ENCODE peak calls at places on chromosomes 5 and 9, in ten cellular contexts. Y is cardiac muscle cell; J is OCI-LY7; O is CD8-positive, alpha-beta T cell; A is tibial nerve; M is psoas muscle; P is A549; L is tibial artery; K is lung; S is aorta. Z is an unnamed sample.

GRCh38 chr5:107208867-107209266 is 461.9 kb downstream of the EFNA5 start:
- DNase-seq in Y (no peak), J (no peak), O (no peak), A (no peak), M (no peak), P (no peak), L (no peak), K (no peak), S (no peak), Z (no peak)

GRCh38 chr5:135423158-135423925 is 23.8 kb downstream of the DCANP1 start:
- DNase-seq in Y (peak; percentile 30), J (no peak), O (no peak), A (no peak), M (no peak), P (no peak), L (no peak), K (no peak), S (no peak), Z (no peak)

GRCh38 chr9:109286571-109286977 is 34.3 kb downstream of the EPB41L4B start:
- DNase-seq in Y (peak; percentile 57), J (no peak), O (no peak), A (no peak), M (no peak), P (peak; percentile 23), L (no peak), K (peak; percentile 50), S (no peak), Z (no peak)

GRCh38 chr5:39427225-39427624 is 2.4 kb upstream of the DAB2 start:
- DNase-seq in Y (peak; percentile 55), J (no peak), O (no peak), A (no peak), M (no peak), P (no peak), L (no peak), K (no peak), S (no peak), Z (no peak)

GRCh38 chr5:154474267-154474956 is 3.6 kb downstream of the HAND1 start:
- DNase-seq in Y (no peak), J (no peak), O (no peak), A (no peak), M (no peak), P (no peak), L (no peak), K (no peak), S (no peak), Z (no peak)

GRCh38 chr5:65043843-65044359 is 275.2 kb downstream of the CWC27 start:
- DNase-seq in Y (no peak), J (peak; percentile 31), O (no peak), A (no peak), M (no peak), P (no peak), L (no peak), K (no peak), S (no peak), Z (no peak)

GRCh38 chr5:40033411-40033810 is 608.6 kb upstream of the DAB2 start:
- DNase-seq in Y (no peak), J (peak; percentile 96), O (peak; percentile 3), A (no peak), M (no peak), P (no peak), L (no peak), K (no peak), S (no peak), Z (no peak)

GRCh38 chr5:154677921-154678320 is 77.3 kb upstream of the LARP1 start:
- DNase-seq in Y (peak; percentile 48), J (no peak), O (no peak), A (no peak), M (no peak), P (no peak), L (no peak), K (no peak), S (no peak), Z (no peak)

GRCh38 chr5:125209650-125210049 is 463.2 kb upstream of the ZNF608 start:
- DNase-seq in Y (no peak), J (no peak), O (no peak), A (no peak), M (peak; percentile 18), P (no peak), L (no peak), K (no peak), S (no peak), Z (no peak)

GRCh38 chr5:172666251-172666650 is 25.2 kb downstream of the NEURL1B start:
- DNase-seq in Y (peak; percentile 53), J (no peak), O (no peak), A (no peak), M (no peak), P (no peak), L (peak; percentile 69), K (no peak), S (peak; percentile 68), Z (no peak)

GRCh38 chr9:129752915-129753724 is at the start of gene PTGES:
- DNase-seq in Y (peak; percentile 92), J (no peak), O (peak; percentile 31), A (peak; percentile 53), M (peak; percentile 68), P (peak; percentile 91), L (peak; percentile 79), K (peak; percentile 64), S (peak; percentile 91), Z (peak; percentile 81)

GRCh38 chr5:113487779-113488644 is at the start of gene MCC:
- DNase-seq in Y (peak; percentile 96), J (no peak), O (no peak), A (peak; percentile 67), M (peak; percentile 75), P (peak; percentile 70), L (peak; percentile 77), K (peak; percentile 79), S (peak; percentile 93), Z (peak; percentile 93)

GRCh38 chr5:61659221-61659696 is 327.2 kb downstream of the ZSWIM6 start:
- DNase-seq in Y (no peak), J (no peak), O (no peak), A (no peak), M (no peak), P (no peak), L (no peak), K (peak; percentile 33), S (no peak), Z (peak; percentile 53)

GRCh38 chr5:157479166-157479565 is 19.2 kb downstream of the NIPAL4 start:
- DNase-seq in Y (no peak), J (no peak), O (no peak), A (no peak), M (no peak), P (no peak), L (no peak), K (no peak), S (no peak), Z (no peak)

GRCh38 chr5:143946821-143947220 is 134.9 kb downstream of the HMHB1 start:
- DNase-seq in Y (no peak), J (no peak), O (no peak), A (no peak), M (no peak), P (no peak), L (no peak), K (no peak), S (no peak), Z (no peak)
- H3K27ac ChIP-seq in Y (no peak overlapping the region), J (no peak overlapping the region), O (no peak overlapping the region), A (no peak overlapping the region), M (no peak overlapping the region), P (no peak overlapping the region), L (no peak overlapping the region), K (no peak overlapping the region), S (no peak overlapping the region), Z (no peak overlapping the region)

GRCh38 chr5:139458580-139459407 is 3.7 kb downstream of the ECSCR start:
- DNase-seq in Y (peak; percentile 57), J (peak; percentile 24), O (peak; percentile 68), A (no peak), M (no peak), P (no peak), L (no peak), K (no peak), S (peak; percentile 69), Z (peak; percentile 78)

GRCh38 chr5:139454568-139455290 is 7.8 kb downstream of the ECSCR start:
- DNase-seq in Y (no peak), J (no peak), O (no peak), A (no peak), M (no peak), P (no peak), L (no peak), K (no peak), S (peak; percentile 61), Z (no peak)

GRCh38 chr5:139457241-139457640 is 5.3 kb downstream of the ECSCR start:
- DNase-seq in Y (no peak), J (no peak), O (no peak), A (no peak), M (no peak), P (no peak), L (no peak), K (no peak), S (no peak), Z (no peak)

GRCh38 chr5:139457653-139458306 is 4.8 kb downstream of the ECSCR start:
- DNase-seq in Y (no peak), J (no peak), O (no peak), A (no peak), M (no peak), P (no peak), L (no peak), K (no peak), S (peak; percentile 45), Z (no peak)

GRCh38 chr5:139456776-139457175 is 5.8 kb downstream of the ECSCR start:
- DNase-seq in Y (no peak), J (no peak), O (no peak), A (no peak), M (no peak), P (no peak), L (no peak), K (no peak), S (peak; percentile 72), Z (no peak)
- H3K4me1 ChIP-seq in Y (no peaks in the 10 kb centered on the region), J (peaks cover 8% of the 10 kb centered on the region), O (peaks cover 63% of the 10 kb centered on the region), A (no peaks in the 10 kb centered on the region), M (no peaks in the 10 kb centered on the region), P (no peaks in the 10 kb centered on the region), L (no peaks in the 10 kb centered on the region), K (no peaks in the 10 kb centered on the region), S (no peaks in the 10 kb centered on the region), Z (no peaks in the 10 kb centered on the region)

GRCh38 chr9:38423273-38423938 is 848 bp downstream of the IGFBPL1 start:
- DNase-seq in Y (no peak), J (no peak), O (no peak), A (no peak), M (no peak), P (no peak), L (peak; percentile 33), K (no peak), S (no peak), Z (no peak)
- H3K4me3 ChIP-seq in Y (peak overlapping the region; percentile 22), J (no peak overlapping the region), O (no peak overlapping the region), A (no peak overlapping the region), M (peak overlapping the region; percentile 58), P (peak overlapping the region; percentile 64), L (peak overlapping the region; percentile 52), K (no peak overlapping the region), S (peak overlapping the region; percentile 72), Z (no peak overlapping the region)

GRCh38 chr5:84796399-84796798 is 411.7 kb upstream of the EDIL3 start:
- DNase-seq in Y (no peak), J (no peak), O (no peak), A (no peak), M (no peak), P (no peak), L (no peak), K (no peak), S (no peak), Z (no peak)

GRCh38 chr5:84791730-84792129 is 407.1 kb upstream of the EDIL3 start:
- DNase-seq in Y (no peak), J (no peak), O (no peak), A (no peak), M (no peak), P (no peak), L (no peak), K (no peak), S (no peak), Z (no peak)

GRCh38 chr5:84790406-84790805 is 405.7 kb upstream of the EDIL3 start:
- DNase-seq in Y (no peak), J (no peak), O (no peak), A (no peak), M (no peak), P (no peak), L (no peak), K (no peak), S (no peak), Z (no peak)

GRCh38 chr5:84791153-84791552 is 406.5 kb upstream of the EDIL3 start:
- DNase-seq in Y (no peak), J (no peak), O (no peak), A (no peak), M (no peak), P (no peak), L (no peak), K (no peak), S (no peak), Z (no peak)
- H3K27ac ChIP-seq in Y (no peak overlapping the region), J (no peak overlapping the region), O (no peak overlapping the region), A (peak overlapping the region; percentile 11), M (no peak overlapping the region), P (no peak overlapping the region), L (no peak overlapping the region), K (no peak overlapping the region), S (no peak overlapping the region), Z (no peak overlapping the region)

Z was measured in right cardiac atrium.